ENCODE peak calls at places on chromosomes 13 and 19, in seven cellular contexts. P is Peyer's patch, D is ovary, N is right lobe of liver, O is stomach, A is heart left ventricle, H is prostate gland. R is an unnamed sample.
A peak's percentile ranks its signal among the peaks of the same experiment; 100 is the strongest.

GRCh38 chr13:34019870-34020269 is 201.9 kb downstream of the RFC3 start:
- DNase-seq in O (no peak), N (no peak), A (no peak), D (no peak), P (peak; percentile 62), H (no peak), R (no peak)

GRCh38 chr13:42985312-42986175 is 6.5 kb downstream of the EPSTI1 start:
- DNase-seq in H (peak; percentile 19), P (peak; percentile 80), A (no peak), N (peak; percentile 59), O (peak; percentile 46), D (no peak), R (no peak)

GRCh38 chr19:45104658-45105384 is 11.8 kb downstream of the PPP1R37 start:
- DNase-seq in A (no peak), N (no peak), O (no peak), P (peak; percentile 61), D (no peak), H (no peak), R (no peak)

GRCh38 chr19:33302175-33302973 is at the start of gene CEBPA:
- DNase-seq in A (peak; percentile 75), P (peak; percentile 90), N (peak; percentile 89), D (peak; percentile 82), O (peak; percentile 90), H (peak; percentile 87), R (peak; percentile 89)

GRCh38 chr19:45439569-45440258 is 16.0 kb upstream of the ERCC1 start:
- DNase-seq in A (peak; percentile 92), D (peak; percentile 93), P (peak; percentile 95), O (peak; percentile 85), N (peak; percentile 79), H (peak; percentile 71), R (peak; percentile 79)

GRCh38 chr19:1569997-1570396 is 1.9 kb upstream of the MEX3D start:
- DNase-seq in N (no peak), P (no peak), A (no peak), H (no peak), D (no peak), O (no peak), R (no peak)

GRCh38 chr19:3404324-3405260 is 38.2 kb downstream of the NFIC start:
- DNase-seq in P (peak; percentile 66), A (peak; percentile 94), H (peak; percentile 86), N (peak; percentile 83), O (peak; percentile 88), D (peak; percentile 92), R (peak; percentile 93)

GRCh38 chr19:45156751-45157150 is 4.0 kb downstream of the NKPD1 start:
- DNase-seq in N (no peak), P (no peak), H (no peak), A (no peak), O (peak; percentile 36), D (no peak), R (no peak)

GRCh38 chr13:33112745-33113144 is 96.5 kb downstream of the KL start:
- DNase-seq in A (no peak), H (no peak), O (no peak), D (no peak), P (no peak), N (no peak), R (no peak)

GRCh38 chr13:28047784-28048388 is 52.5 kb downstream of the FLT3 start:
- DNase-seq in H (no peak), D (no peak), A (no peak), O (no peak), P (no peak), N (no peak), R (no peak)

GRCh38 chr19:6457958-6458694 is 1.5 kb downstream of the SLC25A23 start:
- DNase-seq in A (no peak), H (no peak), N (no peak), P (no peak), O (no peak), D (peak; percentile 30), R (no peak)

GRCh38 chr19:53091855-53092254 is 11.4 kb downstream of the ZNF160 start:
- DNase-seq in H (no peak), D (no peak), P (no peak), O (no peak), N (no peak), A (no peak), R (no peak)
- TF ChIP-seq POLR2A in H (no peak), D (no peak), P (no peak), O (no peak), N (no peak), A (no peak), R (no peak)

GRCh38 chr19:49590971-49591730 is at the start of gene PRR12:
- DNase-seq in P (peak; percentile 80), A (peak; percentile 62), N (peak; percentile 59), H (peak; percentile 47), O (peak; percentile 59), D (peak; percentile 83), R (peak; percentile 68)

GRCh38 chr19:49589391-49589790 is 1.6 kb upstream of the PRR12 start:
- DNase-seq in O (no peak), P (no peak), N (no peak), H (no peak), D (no peak), A (no peak), R (no peak)

GRCh38 chr19:49591731-49592485 is 926 bp downstream of the PRR12 start:
- DNase-seq in H (no peak), A (no peak), O (peak; percentile 40), D (peak; percentile 68), P (peak; percentile 71), N (peak; percentile 52), R (peak; percentile 39)

GRCh38 chr19:49588370-49589122 is 2.4 kb upstream of the PRR12 start:
- DNase-seq in H (no peak), A (no peak), P (no peak), D (no peak), N (peak; percentile 26), O (no peak), R (no peak)

DNA sequence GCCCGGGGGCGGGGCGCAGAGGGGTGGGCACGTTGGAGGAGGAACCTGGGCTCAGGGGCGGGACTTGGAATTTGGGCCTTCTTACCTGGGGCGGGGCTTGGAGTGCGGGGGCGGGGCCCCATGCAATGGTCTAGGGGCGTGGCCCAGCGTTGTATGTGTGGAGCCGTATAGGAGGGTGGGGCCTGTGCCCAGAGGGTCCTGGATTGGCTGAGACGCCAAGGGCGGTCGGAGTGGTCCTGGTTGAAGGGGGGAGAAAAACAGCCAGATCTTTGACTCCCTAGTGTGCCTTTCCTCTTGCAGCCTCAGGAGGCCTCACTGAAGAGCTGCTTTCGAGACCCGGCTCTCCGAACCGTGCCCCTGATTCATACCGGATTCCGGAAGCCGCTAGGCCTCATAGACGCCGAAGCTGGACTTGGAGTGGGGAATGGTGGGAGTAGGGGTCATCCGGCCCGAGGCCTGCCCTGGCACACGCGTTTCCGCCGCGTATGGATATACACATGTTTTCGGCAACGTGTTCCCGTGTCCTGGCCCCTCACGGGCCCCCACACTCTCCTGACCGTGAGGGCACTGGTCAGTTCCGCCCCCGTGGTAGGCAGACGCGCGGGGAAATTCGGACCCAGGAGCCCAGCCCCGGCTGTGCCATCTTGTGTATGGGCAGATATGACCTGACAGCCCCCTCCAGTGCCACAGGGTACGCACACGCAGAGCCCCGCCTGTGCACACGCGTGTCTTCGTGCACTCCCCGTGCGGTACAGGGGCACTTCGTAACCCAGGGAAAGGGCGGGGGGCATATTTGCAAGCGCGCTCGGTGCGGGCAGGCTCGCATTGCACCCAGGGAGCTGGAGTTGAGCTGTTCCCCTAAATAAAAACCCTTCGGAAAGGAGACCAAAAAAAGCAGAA is 661 bp upstream of the PRR12 start:
- DNase-seq in H (peak; percentile 98), O (peak; percentile 99), D (peak; percentile 91), A (peak; percentile 97), N (peak; percentile 97), P (peak; percentile 100), R (peak; percentile 99)
- TF ChIP-seq POLR2A in H (peak; percentile 75), O (no peak), D (no peak), A (no peak), N (peak; percentile 80), P (peak; percentile 77), R (peak; percentile 34)

GRCh38 chr13:110835721-110836599 is 78.9 kb downstream of the ANKRD10 start:
- DNase-seq in O (no peak), H (no peak), A (no peak), D (no peak), N (no peak), P (no peak), R (no peak)
- TF ChIP-seq POLR2A in O (no peak), H (no peak), A (no peak), D (no peak), N (no peak), P (no peak), R (no peak)

DNA sequence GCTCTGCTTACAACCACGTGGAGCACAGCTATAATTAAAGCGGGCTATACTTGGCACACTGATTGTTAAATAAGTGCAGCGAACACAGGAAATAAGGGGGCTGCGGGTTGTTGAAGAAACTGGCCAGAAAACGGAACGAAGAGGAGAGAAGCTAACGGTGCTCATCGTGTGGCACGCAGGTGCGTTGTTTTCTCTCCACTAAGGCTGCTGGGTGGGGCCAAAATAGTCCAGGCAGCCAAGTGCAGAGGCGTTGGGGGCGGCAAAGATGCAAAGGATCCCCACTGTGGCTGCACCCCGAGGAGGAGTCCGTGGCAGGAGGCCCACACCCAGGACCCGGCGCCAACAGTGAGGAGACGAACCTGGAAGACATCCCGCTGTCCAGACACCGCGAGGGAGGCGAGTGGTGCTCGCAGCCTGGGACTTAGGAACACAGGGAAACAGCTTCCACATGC is 8.1 kb upstream of the ARL11 start:
- DNase-seq in A (no peak), D (no peak), N (no peak), P (peak; percentile 80), O (no peak), H (no peak), R (no peak)
- TF ChIP-seq POLR2A in A (no peak), D (no peak), N (no peak), P (no peak), O (no peak), H (no peak), R (no peak)

DNA sequence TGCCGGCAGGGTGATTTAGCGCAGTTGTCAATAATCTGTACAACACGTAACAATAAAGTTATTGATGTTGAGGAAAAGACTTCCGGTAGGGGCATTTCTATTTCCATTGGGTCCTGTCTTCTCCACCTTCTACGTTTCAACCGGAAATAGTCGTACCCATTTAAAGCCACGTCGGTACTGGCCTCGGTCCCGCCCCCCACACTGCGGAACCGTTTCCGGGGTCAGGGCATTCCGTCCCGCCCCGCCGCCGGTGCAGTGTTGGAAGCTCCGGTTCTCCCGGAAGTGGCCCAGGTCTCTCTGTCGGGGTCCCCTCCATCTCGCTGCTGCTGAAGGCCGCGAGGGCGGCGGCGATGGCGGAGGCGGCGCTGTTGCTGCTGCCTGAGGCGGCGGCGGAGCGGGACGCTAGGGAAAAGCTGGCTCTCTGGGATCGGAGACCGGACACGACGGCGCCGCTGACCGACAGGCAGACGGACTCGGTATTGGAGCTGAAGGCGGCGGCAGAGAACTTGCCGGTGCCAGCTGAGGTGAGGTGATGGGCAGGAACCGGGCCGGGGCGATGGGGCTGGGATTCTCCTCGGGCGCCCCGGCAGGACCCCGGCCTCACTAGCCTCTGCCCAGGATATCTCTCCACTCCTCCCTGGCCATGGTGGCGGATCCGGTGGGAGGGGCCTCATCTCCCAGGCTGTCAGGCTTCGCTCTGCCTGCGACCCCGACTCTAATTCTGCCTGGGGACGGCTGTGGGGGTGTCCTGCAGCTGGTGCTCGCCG is at the start of gene COG3:
- DNase-seq in O (peak; percentile 96), N (peak; percentile 95), A (peak; percentile 96), D (peak; percentile 94), P (peak; percentile 98), H (peak; percentile 95), R (peak; percentile 95)
- TF ChIP-seq POLR2A in O (no peak), N (peak; percentile 92), A (no peak), D (peak; percentile 60), P (peak; percentile 86), H (peak; percentile 75), R (peak; percentile 93)

R was measured in body of pancreas.